ENCODE peak calls at places on chromosomes 7 and 10, in nine cellular contexts. J, K, G, Y, L, X, H, M and Q are unnamed samples. For H3K36me3, the result is how much of the 10 kb centered on the place peaks cover.

GRCh38 chr7:129707910-129708490 is 96.5 kb downstream of the NRF1 start:
- DNase-seq in Y (peak), K (no peak), X (no peak), G (no peak), J (no peak), L (no peak), H (no peak), M (no peak), Q (no peak)

GRCh38 chr10:3786295-3786981 is 1.4 kb upstream of the KLF6 start:
- DNase-seq in K (peak), L (no peak), J (peak), G (no peak), H (peak), Y (no peak), M (no peak), X (no peak), Q (no peak)

GRCh38 chr7:115292381-115292780 is 370.5 kb downstream of the MDFIC start:
- DNase-seq in M (no peak), K (no peak), G (no peak), H (no peak), Y (no peak), L (no peak), X (no peak), J (no peak), Q (no peak)

GRCh38 chr7:73431041-73431835 is 2.3 kb upstream of the FZD9 start:
- DNase-seq in H (no peak), Y (peak), J (no peak), G (no peak), K (no peak), M (no peak), L (no peak), X (no peak), Q (no peak)

GRCh38 chr7:2477447-2478386 is 1.5 kb upstream of the GRIFIN start:
- DNase-seq in X (peak), H (peak), J (peak), G (no peak), K (peak), M (no peak), Y (peak), L (no peak), Q (no peak)

GRCh38 chr7:6654842-6655610 is 17.9 kb downstream of the ZNF316 start:
- DNase-seq in X (no peak), L (no peak), H (no peak), G (no peak), M (peak), Y (no peak), K (no peak), J (no peak), Q (no peak)

GRCh38 chr7:29976673-29977072 is 12.9 kb downstream of the SCRN1 start:
- DNase-seq in L (no peak), K (no peak), M (no peak), H (peak), J (no peak), Y (no peak), G (no peak), X (no peak), Q (no peak)

GRCh38 chr10:49518982-49519578 is 19.8 kb downstream of the ERCC6 start:
- DNase-seq in X (no peak), M (no peak), J (no peak), H (peak), G (no peak), K (no peak), L (no peak), Y (peak), Q (no peak)

GRCh38 chr10:116211682-116212081 is 61.3 kb downstream of the GFRA1 start:
- DNase-seq in L (no peak), H (peak), K (no peak), X (no peak), J (no peak), Y (no peak), M (no peak), G (no peak), Q (peak)

GRCh38 chr7:107213193-107213788 is 44.5 kb downstream of the HBP1 start:
- DNase-seq in X (no peak), H (no peak), J (no peak), M (no peak), Y (no peak), K (no peak), G (no peak), L (no peak), Q (no peak)

GRCh38 chr10:2246747-2247146 is 509.4 kb upstream of the ADARB2 start:
- DNase-seq in Y (no peak), J (no peak), G (no peak), H (no peak), L (no peak), K (no peak), X (no peak), M (no peak), Q (no peak)

GRCh38 chr7:29839302-29839701 is 33.0 kb downstream of the WIPF3 start:
- DNase-seq in G (peak), M (peak), L (no peak), J (peak), Y (no peak), X (no peak), H (peak), K (no peak), Q (no peak)

GRCh38 chr7:116899308-116899707 is 36.9 kb downstream of the CAPZA2 start:
- DNase-seq in M (no peak), L (no peak), K (no peak), J (no peak), X (no peak), G (no peak), Y (no peak), H (no peak), Q (no peak)

GRCh38 chr7:63067897-63068585 is 930.6 kb upstream of the ZNF722 start:
- DNase-seq in X (no peak), K (no peak), L (no peak), J (no peak), G (peak), Y (peak), M (peak), H (no peak), Q (no peak)

GRCh38 chr10:110864662-110865140 is 7.0 kb upstream of the PDCD4 start:
- DNase-seq in H (no peak), G (peak), L (no peak), X (no peak), J (no peak), Y (no peak), K (no peak), M (no peak), Q (no peak)

GRCh38 chr10:118835682-118836326 is 81.0 kb upstream of the CACUL1 start:
- DNase-seq in X (no peak), M (no peak), J (no peak), H (no peak), Y (peak), L (peak), K (no peak), G (no peak), Q (peak)

GRCh38 chr7:47361746-47362215 is 220.1 kb downstream of the TNS3 start:
- DNase-seq in H (peak), J (no peak), G (no peak), X (no peak), Y (peak), M (no peak), K (peak), L (peak), Q (peak)

GRCh38 chr7:43108255-43109011 is 4.0 kb upstream of the HECW1 start:
- DNase-seq in Y (peak), L (no peak), H (peak), M (peak), X (no peak), K (peak), G (peak), J (peak), Q (no peak)

GRCh38 chr7:141074162-141074989 is 512 bp downstream of the TMEM178B start:
- DNase-seq in K (no peak), L (no peak), M (no peak), Y (peak), H (no peak), G (no peak), J (peak), X (no peak), Q (no peak)

GRCh38 chr10:58435297-58435696 is 50.1 kb downstream of the TFAM start:
- DNase-seq in K (no peak), M (peak), Y (peak), H (peak), J (peak), G (peak), X (peak), L (peak), Q (peak)

GRCh38 chr7:99579956-99580777 is 17.9 kb upstream of the TMEM225B start:
- DNase-seq in J (peak), G (no peak), L (no peak), X (peak), M (no peak), K (peak), Y (no peak), H (peak), Q (no peak)

GRCh38 chr10:73398024-73398423 is 15.8 kb downstream of the ANXA7 start:
- DNase-seq in X (no peak), M (no peak), G (no peak), H (no peak), K (no peak), Y (peak), L (no peak), J (no peak), Q (no peak)

GRCh38 chr10:90087197-90088007 is 386.0 kb downstream of the KIF20B start:
- DNase-seq in G (no peak), H (peak), X (no peak), J (no peak), K (no peak), L (no peak), M (no peak), Y (peak), Q (peak)

GRCh38 chr10:9198611-9199010 is 1144.1 kb downstream of the GATA3 start:
- DNase-seq in G (no peak), X (no peak), Y (no peak), K (no peak), J (no peak), H (peak), L (no peak), M (no peak), Q (peak)

GRCh38 chr7:130998993-130999602 is 265.1 kb upstream of the KLF14 start:
- DNase-seq in M (no peak), G (no peak), Y (peak), J (no peak), X (no peak), K (no peak), L (peak), H (peak), Q (no peak)

GRCh38 chr7:74430961-74431466 is 22.7 kb upstream of the GTF2IRD1 start:
- DNase-seq in Y (no peak), J (no peak), M (peak), L (no peak), G (no peak), K (no peak), X (no peak), H (no peak), Q (no peak)

GRCh38 chr10:43305881-43306280 is 39.0 kb upstream of the RASGEF1A start:
- DNase-seq in H (no peak), X (no peak), K (no peak), J (no peak), M (peak), G (no peak), Y (no peak), L (no peak), Q (no peak)

GRCh38 chr10:99659868-99660366 is 608 bp downstream of the ENTPD7 start:
- DNase-seq in L (no peak), G (no peak), Y (no peak), H (no peak), K (peak), X (no peak), J (no peak), M (no peak), Q (no peak)

GRCh38 chr10:48493083-48493871 is 111.6 kb downstream of the ARHGAP22 start:
- DNase-seq in X (no peak), Y (no peak), G (peak), L (no peak), K (peak), J (peak), H (no peak), M (peak), Q (no peak)

GRCh38 chr10:45023426-45023825 is 22.7 kb downstream of the ZNF22 start:
- DNase-seq in J (no peak), H (peak), Y (no peak), X (no peak), G (no peak), K (no peak), M (no peak), L (no peak), Q (no peak)

GRCh38 chr7:100360102-100360607 is 2.2 kb downstream of the PILRB start:
- DNase-seq in M (no peak), H (no peak), K (no peak), Y (no peak), X (no peak), G (no peak), L (no peak), J (no peak), Q (no peak)

GRCh38 chr10:96578633-96579032 is 8.2 kb downstream of the TM9SF3 start:
- DNase-seq in J (no peak), G (no peak), M (no peak), Y (no peak), X (no peak), L (no peak), K (no peak), H (no peak), Q (no peak)

GRCh38 chr10:80460399-80461207 is 6.5 kb downstream of the TSPAN14 start:
- DNase-seq in Y (no peak), G (no peak), X (no peak), M (no peak), K (no peak), L (peak), J (no peak), H (peak), Q (no peak)

GRCh38 chr10:117318909-117319308 is 56.3 kb downstream of the PDZD8 start:
- DNase-seq in H (peak), J (no peak), Y (peak), X (no peak), L (no peak), K (no peak), M (no peak), G (no peak), Q (no peak)

GRCh38 chr7:17564678-17565209 is 266.3 kb downstream of the AHR start:
- DNase-seq in J (no peak), G (no peak), X (no peak), M (no peak), K (no peak), L (peak), H (peak), Y (peak), Q (no peak)

GRCh38 chr10:77192402-77192801 is 445.2 kb downstream of the KCNMA1 start:
- DNase-seq in G (no peak), Y (peak), K (no peak), X (no peak), M (no peak), L (no peak), H (peak), J (no peak), Q (no peak)

GRCh38 chr7:12303096-12303495 is 92.0 kb downstream of the TMEM106B start:
- DNase-seq in Y (peak), X (no peak), K (no peak), J (no peak), G (no peak), L (no peak), M (no peak), H (no peak), Q (no peak)

DNA sequence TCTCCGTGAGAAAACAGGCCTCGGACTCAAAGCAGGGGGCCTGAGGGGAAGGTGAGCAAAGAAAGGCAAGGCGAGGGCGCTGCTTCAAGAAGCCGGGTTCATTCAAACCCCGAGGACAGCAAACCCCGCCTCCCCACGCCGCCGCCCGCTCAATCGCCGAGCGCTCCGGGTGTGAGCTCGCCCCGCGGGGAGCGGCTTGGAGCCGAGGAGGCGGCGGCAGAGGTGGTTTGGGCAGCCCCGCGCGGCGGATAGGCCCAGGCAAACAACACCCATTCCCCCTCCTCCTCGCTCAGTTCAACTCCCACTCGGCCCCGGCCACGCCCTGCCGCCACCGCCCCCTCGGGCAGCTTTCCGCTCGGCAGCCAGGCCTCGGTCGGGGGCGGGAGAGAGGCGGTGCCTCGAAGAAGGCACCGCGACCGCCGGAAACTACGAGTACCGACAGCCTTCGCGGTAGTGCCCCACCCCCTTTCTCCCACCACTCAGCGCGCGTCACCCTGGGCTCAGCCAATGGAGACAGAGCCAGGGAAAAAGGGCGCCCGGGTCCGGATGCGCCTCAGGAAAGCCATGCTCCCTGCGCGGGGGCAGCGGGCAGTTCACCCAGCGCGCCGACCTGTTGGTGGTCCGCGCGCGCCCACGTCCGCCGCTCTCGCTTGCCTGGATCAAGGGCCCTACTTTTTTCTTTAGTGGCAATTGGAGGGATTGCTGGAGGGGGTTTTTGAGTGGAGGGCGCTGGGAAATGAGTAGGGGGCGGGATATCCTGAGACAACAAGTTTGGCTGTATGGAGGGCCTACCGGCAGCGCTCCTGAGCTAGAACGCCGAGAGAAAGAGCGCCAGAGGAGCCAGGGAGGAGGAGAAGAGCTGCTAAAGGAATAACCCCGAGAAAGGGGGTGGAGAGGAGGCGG is 674 bp upstream of the SP4 start:
- DNase-seq in G (peak), J (peak), L (peak), K (peak), Y (peak), X (peak), H (peak), M (peak), Q (peak)
- TF ChIP-seq CTCF in G (peak), J (peak), L (no peak), K (peak), Y (no peak), X (no peak), H (no peak), M (peak), Q (no peak)

DNA sequence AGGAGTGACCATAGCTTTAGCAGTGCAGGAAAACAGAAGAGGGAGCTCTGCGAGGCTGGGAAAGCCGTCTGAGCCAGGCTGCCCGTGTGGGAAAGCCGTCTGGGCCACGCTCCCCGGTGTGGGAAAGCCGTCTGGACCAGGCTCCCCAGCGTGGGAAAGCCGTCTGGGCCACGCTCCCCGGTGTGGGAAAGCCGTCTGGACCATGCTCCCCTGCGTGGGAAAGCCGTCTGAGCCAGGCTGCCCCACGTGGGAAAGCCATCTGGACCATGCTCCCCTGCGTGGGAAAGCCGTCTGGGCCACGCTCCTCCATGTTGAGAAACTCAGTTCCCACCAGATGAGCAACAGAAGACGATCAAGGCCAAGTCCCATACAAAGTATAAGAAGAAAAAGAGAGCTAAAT is 101.8 kb downstream of the GALNT11 start:
- DNase-seq in L (no peak), M (no peak), K (no peak), H (no peak), X (no peak), J (no peak), G (no peak), Y (no peak), Q (no peak)
- H3K36me3 ChIP-seq in L (under half), M (half or more), K (half or more), H (under half), X (under half), J (under half), G (half or more), Y (under half), Q (under half)

GRCh38 chr7:76165106-76165972 is 36.4 kb upstream of the SRRM3 start:
- DNase-seq in M (peak), G (no peak), J (no peak), L (no peak), K (peak), Y (no peak), H (no peak), X (no peak), Q (no peak)

GRCh38 chr7:76165973-76166403 is 35.7 kb upstream of the SRRM3 start:
- DNase-seq in G (no peak), K (peak), H (no peak), J (no peak), L (no peak), Y (no peak), M (no peak), X (no peak), Q (no peak)

DNA sequence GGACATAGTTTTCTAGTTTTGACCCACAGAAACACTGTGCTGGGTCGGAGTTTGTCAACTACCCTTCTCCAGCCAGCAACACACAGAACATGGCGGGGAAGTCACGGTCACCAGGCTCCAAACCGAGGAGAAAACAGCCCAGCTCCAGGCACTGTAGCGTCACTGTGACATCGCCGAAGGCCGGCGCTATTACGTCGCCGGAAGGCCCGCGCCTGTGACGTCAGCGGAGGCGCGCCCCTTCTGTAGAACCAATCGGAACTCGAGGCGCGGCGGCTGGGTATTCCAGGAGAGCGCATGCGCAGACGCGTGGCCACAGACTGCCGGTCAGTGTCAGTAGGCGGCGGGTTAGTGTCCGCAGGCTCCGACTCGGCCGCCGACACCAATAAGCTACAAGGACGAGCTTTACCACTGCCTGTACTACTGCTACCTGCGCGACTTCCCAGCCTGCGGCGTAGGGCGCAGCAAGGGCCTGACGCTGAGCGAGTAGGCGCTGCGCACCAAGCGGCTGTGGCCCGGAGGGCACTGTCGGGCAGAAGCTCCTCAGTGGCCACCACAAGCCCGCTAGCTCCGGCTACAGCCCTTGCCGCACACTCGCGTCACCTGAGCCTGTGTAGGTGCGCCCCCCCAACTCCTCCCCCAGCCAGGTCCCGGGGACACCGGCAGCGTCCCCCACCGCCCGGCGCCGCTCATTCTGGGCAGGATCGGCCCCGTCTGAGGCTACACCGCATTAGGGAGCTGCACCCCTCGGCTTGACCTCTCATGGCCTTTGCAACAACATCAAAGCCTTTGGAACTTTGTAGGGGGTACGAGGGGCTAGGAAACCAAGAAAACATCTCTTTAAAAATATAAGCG is 35.1 kb upstream of the SRRM3 start:
- DNase-seq in G (peak), L (peak), J (peak), K (peak), M (peak), H (peak), X (peak), Y (peak), Q (peak)
- TF ChIP-seq CTCF in G (no peak), L (peak), J (peak), K (no peak), M (peak), H (peak), X (no peak), Y (no peak), Q (no peak)

GRCh38 chr7:66167773-66168367 is 37.3 kb upstream of the TPST1 start:
- DNase-seq in K (no peak), X (no peak), M (no peak), L (peak), J (no peak), G (no peak), Y (peak), H (peak), Q (no peak)
- H3K36me3 ChIP-seq in K (under half), X (under half), M (under half), L (under half), J (under half), G (under half), Y (under half), H (under half), Q (under half)

DNA sequence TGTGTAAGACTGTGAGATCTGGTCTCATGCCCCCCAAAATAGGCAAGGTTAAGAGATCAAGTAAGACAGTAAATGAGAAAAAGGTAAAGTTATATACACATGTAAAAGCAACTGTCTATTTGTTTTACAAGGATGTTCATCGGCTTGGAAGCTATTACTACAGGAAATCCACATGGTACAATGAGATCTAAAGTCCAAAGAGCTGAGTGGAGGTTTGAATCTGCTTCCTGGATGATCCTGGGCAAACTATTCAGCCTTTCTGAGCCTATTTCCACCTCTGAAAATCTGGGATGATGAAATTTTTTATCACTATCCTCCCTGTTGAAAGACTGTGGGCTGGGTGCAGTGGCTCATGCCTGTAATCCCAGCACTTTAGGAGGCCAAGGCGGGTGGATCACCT is 123.0 kb downstream of the IDE start:
- DNase-seq in K (no peak), J (no peak), L (no peak), H (no peak), M (no peak), X (no peak), Y (no peak), G (no peak), Q (no peak)
- TF ChIP-seq CTCF in K (no peak), J (no peak), L (no peak), H (no peak), M (no peak), X (no peak), Y (no peak), G (no peak), Q (no peak)